ENCODE peak calls at places on chromosomes 16 and 17, in nine cellular contexts. One of them, this sample, is unnamed.

GRCh38 chr17:41813699-41814124 is 908 bp downstream of the FKBP10 start:
- DNase-seq in memory B cell: no peak
- DNase-seq in glutamatergic neuron: no peak
- DNase-seq in NCI-H1417: no peak
- DNase-seq in pulmonary artery endothelial cell: no peak
- DNase-seq in HS-5: no peak
- DNase-seq in mucosa of gallbladder: no peak
- DNase-seq in amniotic stem cell: no peak
- DNase-seq in activated naive CD8-positive, alpha-beta T cell treated with anti-CD3 and anti-CD28 coated beads, Interleukin-2, amount 50 U/mL, for 24 hours: no peak
- DNase-seq in this sample: no peak

GRCh38 chr16:4947722-4948503 is 10.2 kb upstream of the SEC14L5 start:
- DNase-seq in memory B cell: no peak
- DNase-seq in glutamatergic neuron: no peak
- DNase-seq in NCI-H1417: no peak
- DNase-seq in pulmonary artery endothelial cell: no peak
- DNase-seq in HS-5: no peak
- DNase-seq in mucosa of gallbladder: no peak
- DNase-seq in amniotic stem cell: no peak
- DNase-seq in activated naive CD8-positive, alpha-beta T cell treated with anti-CD3 and anti-CD28 coated beads, Interleukin-2, amount 50 U/mL, for 24 hours: no peak
- DNase-seq in this sample: no peak

GRCh38 chr17:142102-142661 is 4.8 kb downstream of the SCGB1C2 start:
- DNase-seq in memory B cell: no peak
- DNase-seq in glutamatergic neuron: peak
- DNase-seq in NCI-H1417: no peak
- DNase-seq in pulmonary artery endothelial cell: no peak
- DNase-seq in HS-5: no peak
- DNase-seq in mucosa of gallbladder: peak
- DNase-seq in amniotic stem cell: no peak
- DNase-seq in activated naive CD8-positive, alpha-beta T cell treated with anti-CD3 and anti-CD28 coated beads, Interleukin-2, amount 50 U/mL, for 24 hours: peak
- DNase-seq in this sample: peak

GRCh38 chr16:17138801-17139200 is 332.0 kb downstream of the XYLT1 start:
- DNase-seq in memory B cell: no peak
- DNase-seq in glutamatergic neuron: no peak
- DNase-seq in NCI-H1417: no peak
- DNase-seq in pulmonary artery endothelial cell: no peak
- DNase-seq in HS-5: no peak
- DNase-seq in mucosa of gallbladder: no peak
- DNase-seq in amniotic stem cell: no peak
- DNase-seq in activated naive CD8-positive, alpha-beta T cell treated with anti-CD3 and anti-CD28 coated beads, Interleukin-2, amount 50 U/mL, for 24 hours: no peak
- DNase-seq in this sample: no peak

GRCh38 chr16:12255919-12256665 is 279.6 kb downstream of the SNX29 start:
- DNase-seq in memory B cell: no peak
- DNase-seq in glutamatergic neuron: no peak
- DNase-seq in NCI-H1417: peak
- DNase-seq in pulmonary artery endothelial cell: no peak
- DNase-seq in HS-5: no peak
- DNase-seq in mucosa of gallbladder: no peak
- DNase-seq in amniotic stem cell: no peak
- DNase-seq in activated naive CD8-positive, alpha-beta T cell treated with anti-CD3 and anti-CD28 coated beads, Interleukin-2, amount 50 U/mL, for 24 hours: no peak
- DNase-seq in this sample: no peak

GRCh38 chr16:87392823-87393679 is 915 bp downstream of the MAP1LC3B start:
- DNase-seq in memory B cell: peak
- DNase-seq in glutamatergic neuron: peak
- DNase-seq in NCI-H1417: no peak
- DNase-seq in pulmonary artery endothelial cell: no peak
- DNase-seq in HS-5: no peak
- DNase-seq in mucosa of gallbladder: peak
- DNase-seq in amniotic stem cell: no peak
- DNase-seq in activated naive CD8-positive, alpha-beta T cell treated with anti-CD3 and anti-CD28 coated beads, Interleukin-2, amount 50 U/mL, for 24 hours: peak
- DNase-seq in this sample: peak

GRCh38 chr17:19800571-19800970 is 52.5 kb upstream of the ALDH3A1 start:
- DNase-seq in memory B cell: no peak
- DNase-seq in glutamatergic neuron: no peak
- DNase-seq in NCI-H1417: no peak
- DNase-seq in pulmonary artery endothelial cell: no peak
- DNase-seq in HS-5: no peak
- DNase-seq in mucosa of gallbladder: no peak
- DNase-seq in amniotic stem cell: no peak
- DNase-seq in activated naive CD8-positive, alpha-beta T cell treated with anti-CD3 and anti-CD28 coated beads, Interleukin-2, amount 50 U/mL, for 24 hours: no peak
- DNase-seq in this sample: no peak

GRCh38 chr16:87582221-87582965 is 19.9 kb upstream of the JPH3 start:
- DNase-seq in memory B cell: no peak
- DNase-seq in glutamatergic neuron: peak
- DNase-seq in NCI-H1417: no peak
- DNase-seq in pulmonary artery endothelial cell: no peak
- DNase-seq in HS-5: no peak
- DNase-seq in mucosa of gallbladder: peak
- DNase-seq in amniotic stem cell: no peak
- DNase-seq in activated naive CD8-positive, alpha-beta T cell treated with anti-CD3 and anti-CD28 coated beads, Interleukin-2, amount 50 U/mL, for 24 hours: no peak
- DNase-seq in this sample: no peak

GRCh38 chr17:68355093-68355492 is 63.8 kb downstream of the ARSG start:
- DNase-seq in memory B cell: no peak
- DNase-seq in glutamatergic neuron: no peak
- DNase-seq in NCI-H1417: no peak
- DNase-seq in pulmonary artery endothelial cell: peak
- DNase-seq in HS-5: peak
- DNase-seq in mucosa of gallbladder: no peak
- DNase-seq in amniotic stem cell: peak
- DNase-seq in activated naive CD8-positive, alpha-beta T cell treated with anti-CD3 and anti-CD28 coated beads, Interleukin-2, amount 50 U/mL, for 24 hours: no peak
- DNase-seq in this sample: no peak

GRCh38 chr16:51146256-51146924 is 4.7 kb downstream of the SALL1 start:
- DNase-seq in memory B cell: no peak
- DNase-seq in glutamatergic neuron: no peak
- DNase-seq in NCI-H1417: no peak
- DNase-seq in pulmonary artery endothelial cell: no peak
- DNase-seq in HS-5: no peak
- DNase-seq in mucosa of gallbladder: no peak
- DNase-seq in amniotic stem cell: no peak
- DNase-seq in activated naive CD8-positive, alpha-beta T cell treated with anti-CD3 and anti-CD28 coated beads, Interleukin-2, amount 50 U/mL, for 24 hours: no peak
- DNase-seq in this sample: no peak

GRCh38 chr17:76032073-76032779 is 5.1 kb upstream of the EVPL start:
- DNase-seq in memory B cell: no peak
- DNase-seq in glutamatergic neuron: no peak
- DNase-seq in NCI-H1417: no peak
- DNase-seq in pulmonary artery endothelial cell: no peak
- DNase-seq in HS-5: no peak
- DNase-seq in mucosa of gallbladder: no peak
- DNase-seq in amniotic stem cell: no peak
- DNase-seq in activated naive CD8-positive, alpha-beta T cell treated with anti-CD3 and anti-CD28 coated beads, Interleukin-2, amount 50 U/mL, for 24 hours: no peak
- DNase-seq in this sample: no peak

GRCh38 chr17:27581016-27581415 is 50.0 kb upstream of the LGALS9 start:
- DNase-seq in memory B cell: no peak
- DNase-seq in glutamatergic neuron: no peak
- DNase-seq in NCI-H1417: no peak
- DNase-seq in pulmonary artery endothelial cell: no peak
- DNase-seq in HS-5: no peak
- DNase-seq in mucosa of gallbladder: no peak
- DNase-seq in amniotic stem cell: no peak
- DNase-seq in activated naive CD8-positive, alpha-beta T cell treated with anti-CD3 and anti-CD28 coated beads, Interleukin-2, amount 50 U/mL, for 24 hours: no peak
- DNase-seq in this sample: no peak

GRCh38 chr16:14486520-14487303 is 143.3 kb downstream of the PARN start:
- DNase-seq in memory B cell: no peak
- DNase-seq in glutamatergic neuron: no peak
- DNase-seq in NCI-H1417: no peak
- DNase-seq in pulmonary artery endothelial cell: peak
- DNase-seq in HS-5: peak
- DNase-seq in mucosa of gallbladder: peak
- DNase-seq in amniotic stem cell: peak
- DNase-seq in activated naive CD8-positive, alpha-beta T cell treated with anti-CD3 and anti-CD28 coated beads, Interleukin-2, amount 50 U/mL, for 24 hours: no peak
- DNase-seq in this sample: no peak

GRCh38 chr17:4739122-4740024 is at the start of the genes CXCL16 and ZMYND15:
- DNase-seq in memory B cell: peak
- DNase-seq in glutamatergic neuron: peak
- DNase-seq in NCI-H1417: peak
- DNase-seq in pulmonary artery endothelial cell: no peak
- DNase-seq in HS-5: no peak
- DNase-seq in mucosa of gallbladder: peak
- DNase-seq in amniotic stem cell: no peak
- DNase-seq in activated naive CD8-positive, alpha-beta T cell treated with anti-CD3 and anti-CD28 coated beads, Interleukin-2, amount 50 U/mL, for 24 hours: peak
- DNase-seq in this sample: peak

GRCh38 chr16:49282690-49283375 is 1.2 kb upstream of the CBLN1 start:
- DNase-seq in memory B cell: no peak
- DNase-seq in glutamatergic neuron: peak
- DNase-seq in NCI-H1417: peak
- DNase-seq in pulmonary artery endothelial cell: no peak
- DNase-seq in HS-5: no peak
- DNase-seq in mucosa of gallbladder: no peak
- DNase-seq in amniotic stem cell: no peak
- DNase-seq in activated naive CD8-positive, alpha-beta T cell treated with anti-CD3 and anti-CD28 coated beads, Interleukin-2, amount 50 U/mL, for 24 hours: no peak
- DNase-seq in this sample: no peak

GRCh38 chr16:7107436-7107835 is 225.2 kb upstream of the RBFOX1 start:
- DNase-seq in memory B cell: no peak
- DNase-seq in glutamatergic neuron: no peak
- DNase-seq in NCI-H1417: no peak
- DNase-seq in pulmonary artery endothelial cell: no peak
- DNase-seq in HS-5: no peak
- DNase-seq in mucosa of gallbladder: no peak
- DNase-seq in amniotic stem cell: no peak
- DNase-seq in activated naive CD8-positive, alpha-beta T cell treated with anti-CD3 and anti-CD28 coated beads, Interleukin-2, amount 50 U/mL, for 24 hours: no peak
- DNase-seq in this sample: no peak

GRCh38 chr16:71676236-71676635 is 48.3 kb downstream of the PHLPP2 start:
- DNase-seq in memory B cell: no peak
- DNase-seq in glutamatergic neuron: no peak
- DNase-seq in NCI-H1417: no peak
- DNase-seq in pulmonary artery endothelial cell: no peak
- DNase-seq in HS-5: no peak
- DNase-seq in mucosa of gallbladder: no peak
- DNase-seq in amniotic stem cell: no peak
- DNase-seq in activated naive CD8-positive, alpha-beta T cell treated with anti-CD3 and anti-CD28 coated beads, Interleukin-2, amount 50 U/mL, for 24 hours: no peak
- DNase-seq in this sample: peak

GRCh38 chr17:79836952-79837887 is 2.0 kb downstream of the CBX4 start:
- DNase-seq in memory B cell: peak
- DNase-seq in glutamatergic neuron: no peak
- DNase-seq in NCI-H1417: peak
- DNase-seq in pulmonary artery endothelial cell: no peak
- DNase-seq in HS-5: no peak
- DNase-seq in mucosa of gallbladder: peak
- DNase-seq in amniotic stem cell: no peak
- DNase-seq in activated naive CD8-positive, alpha-beta T cell treated with anti-CD3 and anti-CD28 coated beads, Interleukin-2, amount 50 U/mL, for 24 hours: peak
- DNase-seq in this sample: peak

GRCh38 chr16:52460652-52461172 is 86.2 kb downstream of the TOX3 start:
- DNase-seq in memory B cell: no peak
- DNase-seq in glutamatergic neuron: no peak
- DNase-seq in NCI-H1417: no peak
- DNase-seq in pulmonary artery endothelial cell: no peak
- DNase-seq in HS-5: no peak
- DNase-seq in mucosa of gallbladder: no peak
- DNase-seq in amniotic stem cell: no peak
- DNase-seq in activated naive CD8-positive, alpha-beta T cell treated with anti-CD3 and anti-CD28 coated beads, Interleukin-2, amount 50 U/mL, for 24 hours: no peak
- DNase-seq in this sample: no peak

GRCh38 chr16:52069866-52070265 is 477.1 kb downstream of the TOX3 start:
- DNase-seq in memory B cell: no peak
- DNase-seq in glutamatergic neuron: no peak
- DNase-seq in NCI-H1417: peak
- DNase-seq in pulmonary artery endothelial cell: no peak
- DNase-seq in HS-5: no peak
- DNase-seq in mucosa of gallbladder: no peak
- DNase-seq in amniotic stem cell: no peak
- DNase-seq in activated naive CD8-positive, alpha-beta T cell treated with anti-CD3 and anti-CD28 coated beads, Interleukin-2, amount 50 U/mL, for 24 hours: no peak
- DNase-seq in this sample: no peak

GRCh38 chr17:3977387-3977786 is 13.2 kb upstream of the ATP2A3 start:
- DNase-seq in memory B cell: no peak
- DNase-seq in glutamatergic neuron: no peak
- DNase-seq in NCI-H1417: no peak
- DNase-seq in pulmonary artery endothelial cell: no peak
- DNase-seq in HS-5: no peak
- DNase-seq in mucosa of gallbladder: no peak
- DNase-seq in amniotic stem cell: no peak
- DNase-seq in activated naive CD8-positive, alpha-beta T cell treated with anti-CD3 and anti-CD28 coated beads, Interleukin-2, amount 50 U/mL, for 24 hours: no peak
- DNase-seq in this sample: no peak

GRCh38 chr17:32497431-32498205 is 10.8 kb downstream of the CDK5R1 start:
- DNase-seq in memory B cell: no peak
- DNase-seq in glutamatergic neuron: no peak
- DNase-seq in NCI-H1417: no peak
- DNase-seq in pulmonary artery endothelial cell: no peak
- DNase-seq in HS-5: no peak
- DNase-seq in mucosa of gallbladder: no peak
- DNase-seq in amniotic stem cell: no peak
- DNase-seq in activated naive CD8-positive, alpha-beta T cell treated with anti-CD3 and anti-CD28 coated beads, Interleukin-2, amount 50 U/mL, for 24 hours: no peak
- DNase-seq in this sample: no peak

GRCh38 chr16:82748026-82748425 is 121.3 kb downstream of the CDH13 start:
- DNase-seq in memory B cell: no peak
- DNase-seq in glutamatergic neuron: no peak
- DNase-seq in NCI-H1417: no peak
- DNase-seq in pulmonary artery endothelial cell: peak
- DNase-seq in HS-5: no peak
- DNase-seq in mucosa of gallbladder: no peak
- DNase-seq in amniotic stem cell: no peak
- DNase-seq in activated naive CD8-positive, alpha-beta T cell treated with anti-CD3 and anti-CD28 coated beads, Interleukin-2, amount 50 U/mL, for 24 hours: no peak
- DNase-seq in this sample: no peak

GRCh38 chr17:559699-560378 is 154.8 kb downstream of the VPS53 start:
- DNase-seq in memory B cell: no peak
- DNase-seq in glutamatergic neuron: no peak
- DNase-seq in NCI-H1417: no peak
- DNase-seq in pulmonary artery endothelial cell: peak
- DNase-seq in HS-5: peak
- DNase-seq in mucosa of gallbladder: no peak
- DNase-seq in amniotic stem cell: no peak
- DNase-seq in activated naive CD8-positive, alpha-beta T cell treated with anti-CD3 and anti-CD28 coated beads, Interleukin-2, amount 50 U/mL, for 24 hours: no peak
- DNase-seq in this sample: no peak

GRCh38 chr16:9338510-9338909 is 247.1 kb downstream of the HAPSTR1 start:
- DNase-seq in memory B cell: no peak
- DNase-seq in glutamatergic neuron: no peak
- DNase-seq in NCI-H1417: no peak
- DNase-seq in pulmonary artery endothelial cell: no peak
- DNase-seq in HS-5: no peak
- DNase-seq in mucosa of gallbladder: no peak
- DNase-seq in amniotic stem cell: no peak
- DNase-seq in activated naive CD8-positive, alpha-beta T cell treated with anti-CD3 and anti-CD28 coated beads, Interleukin-2, amount 50 U/mL, for 24 hours: no peak
- DNase-seq in this sample: no peak

GRCh38 chr17:17785407-17785806 is 51.4 kb downstream of the SREBF1 start:
- DNase-seq in memory B cell: no peak
- DNase-seq in glutamatergic neuron: no peak
- DNase-seq in NCI-H1417: no peak
- DNase-seq in pulmonary artery endothelial cell: no peak
- DNase-seq in HS-5: no peak
- DNase-seq in mucosa of gallbladder: no peak
- DNase-seq in amniotic stem cell: no peak
- DNase-seq in activated naive CD8-positive, alpha-beta T cell treated with anti-CD3 and anti-CD28 coated beads, Interleukin-2, amount 50 U/mL, for 24 hours: no peak
- DNase-seq in this sample: no peak

GRCh38 chr17:39099686-39100293 is 51.6 kb downstream of the PLXDC1 start:
- DNase-seq in memory B cell: no peak
- DNase-seq in glutamatergic neuron: no peak
- DNase-seq in NCI-H1417: no peak
- DNase-seq in pulmonary artery endothelial cell: no peak
- DNase-seq in HS-5: no peak
- DNase-seq in mucosa of gallbladder: peak
- DNase-seq in amniotic stem cell: no peak
- DNase-seq in activated naive CD8-positive, alpha-beta T cell treated with anti-CD3 and anti-CD28 coated beads, Interleukin-2, amount 50 U/mL, for 24 hours: no peak
- DNase-seq in this sample: no peak

GRCh38 chr16:64621616-64622015 is 500.2 kb downstream of the CDH11 start:
- DNase-seq in memory B cell: no peak
- DNase-seq in glutamatergic neuron: no peak
- DNase-seq in NCI-H1417: no peak
- DNase-seq in pulmonary artery endothelial cell: no peak
- DNase-seq in HS-5: no peak
- DNase-seq in mucosa of gallbladder: no peak
- DNase-seq in amniotic stem cell: no peak
- DNase-seq in activated naive CD8-positive, alpha-beta T cell treated with anti-CD3 and anti-CD28 coated beads, Interleukin-2, amount 50 U/mL, for 24 hours: no peak
- DNase-seq in this sample: no peak

GRCh38 chr16:31528726-31529397 is 1.2 kb downstream of the AHSP start:
- DNase-seq in memory B cell: no peak
- DNase-seq in glutamatergic neuron: no peak
- DNase-seq in NCI-H1417: no peak
- DNase-seq in pulmonary artery endothelial cell: no peak
- DNase-seq in HS-5: no peak
- DNase-seq in mucosa of gallbladder: no peak
- DNase-seq in amniotic stem cell: peak
- DNase-seq in activated naive CD8-positive, alpha-beta T cell treated with anti-CD3 and anti-CD28 coated beads, Interleukin-2, amount 50 U/mL, for 24 hours: no peak
- DNase-seq in this sample: no peak